ENCODE peak calls at places on chromosomes 6 and 20, in six cellular contexts. D is heart left ventricle, Q is left ventricle myocardium inferior, I is sigmoid colon, Y is uterus, U is stomach. M is an unnamed sample.
A peak's percentile ranks its signal among the peaks of the same experiment; 100 is the strongest.

GRCh38 chr6:101195581-101195980 is 197.9 kb upstream of the GRIK2 start:
- DNase-seq in D (no peak), Q (no peak), I (no peak), Y (no peak), U (no peak), M (no peak)

GRCh38 chr6:21024621-21025020 is 490.4 kb downstream of the CDKAL1 start:
- DNase-seq in D (no peak), Q (no peak), I (no peak), Y (no peak), U (no peak), M (no peak)

GRCh38 chr6:14542670-14543366 is 425.2 kb downstream of the CD83 start:
- DNase-seq in D (peak; percentile 56), Q (no peak), I (no peak), Y (no peak), U (no peak), M (peak; percentile 50)

GRCh38 chr6:48289841-48290240 is 178.8 kb upstream of the PTCHD4 start:
- DNase-seq in D (no peak), Q (no peak), I (no peak), Y (no peak), U (no peak), M (no peak)

GRCh38 chr6:3894535-3895302 is 45.5 kb downstream of the FAM50B start:
- DNase-seq in D (no peak), Q (no peak), I (no peak), Y (no peak), U (no peak), M (no peak)

GRCh38 chr20:63319164-63320040 is 26.4 kb downstream of the COL20A1 start:
- DNase-seq in D (peak; percentile 17), Q (no peak), I (peak; percentile 63), Y (no peak), U (no peak), M (no peak)

GRCh38 chr6:35287671-35288396 is 9.8 kb upstream of the DEF6 start:
- DNase-seq in D (no peak), Q (no peak), I (no peak), Y (no peak), U (no peak), M (no peak)

GRCh38 chr20:47038581-47039560 is 144.2 kb downstream of the EYA2 start:
- DNase-seq in D (no peak), Q (peak; percentile 19), I (no peak), Y (no peak), U (peak; percentile 59), M (no peak)

GRCh38 chr20:5569021-5569420 is 181.2 kb upstream of the SHLD1 start:
- DNase-seq in D (no peak), Q (no peak), I (no peak), Y (no peak), U (no peak), M (peak; percentile 25)

GRCh38 chr6:151806757-151807512 is 547 bp upstream of the ESR1 start:
- DNase-seq in D (no peak), Q (no peak), I (no peak), Y (peak; percentile 18), U (no peak), M (peak; percentile 44)

GRCh38 chr20:53547664-53548239 is 45.9 kb downstream of the ZNF217 start:
- DNase-seq in D (no peak), Q (no peak), I (peak; percentile 50), Y (peak; percentile 35), U (peak; percentile 33), M (peak; percentile 49)

GRCh38 chr20:15759546-15760216 is 813.6 kb downstream of the KIF16B start:
- DNase-seq in D (no peak), Q (no peak), I (no peak), Y (no peak), U (no peak), M (no peak)

DNA sequence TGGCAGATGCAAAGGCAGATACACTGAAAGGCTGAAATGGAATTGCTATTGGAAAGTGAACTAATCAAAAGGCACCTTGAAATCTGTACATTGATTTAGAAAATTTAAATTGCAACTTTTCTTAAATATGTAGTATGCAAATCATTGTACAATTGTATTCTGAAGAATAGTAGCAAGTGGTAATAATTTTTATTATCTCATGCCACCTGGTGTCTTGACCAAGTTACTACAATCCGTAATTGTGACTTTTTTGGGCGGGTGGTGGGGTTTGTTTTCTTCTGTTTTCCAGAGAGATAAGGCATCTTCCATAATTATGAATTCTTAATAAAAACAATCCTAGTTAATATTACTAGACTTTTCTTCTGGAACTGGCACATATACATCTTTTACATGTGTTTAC is 12.5 kb upstream of the BCKDHB start:
- DNase-seq in D (no peak), Q (no peak), I (no peak), Y (no peak), U (no peak), M (no peak)
- TF ChIP-seq CTCF in D (peak; percentile 63), Q (peak; percentile 65), I (peak; percentile 61), Y (peak; percentile 38), U (no peak), M (peak; percentile 68)

DNA sequence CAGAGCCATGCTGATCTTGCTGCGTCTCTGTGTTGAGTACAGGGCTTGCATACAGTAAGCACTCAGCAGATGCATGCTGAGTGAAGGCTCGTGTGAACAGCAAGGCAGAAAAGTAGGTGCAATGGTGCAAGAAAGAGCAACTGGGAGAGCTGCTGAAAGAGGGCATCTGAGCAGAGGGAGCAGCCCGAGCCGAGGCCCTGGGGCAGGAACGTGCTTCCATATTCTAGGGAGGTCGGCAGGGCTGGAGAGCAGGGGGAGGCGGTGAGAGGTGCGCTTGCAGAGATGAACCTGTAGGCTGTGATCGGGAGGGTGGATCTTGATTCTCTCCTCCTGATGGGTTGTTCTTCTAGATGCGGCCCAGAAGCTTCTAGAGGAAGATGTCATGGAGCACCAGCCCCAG is 26.4 kb upstream of the STX16 start:
- DNase-seq in D (no peak), Q (no peak), I (no peak), Y (no peak), U (no peak), M (no peak)
- H3K27ac ChIP-seq in D (no peak overlapping the region), Q (no peak overlapping the region), I (no peak overlapping the region), Y (no peak overlapping the region), U (no peak overlapping the region), M (peak overlapping the region; percentile 64)

GRCh38 chr20:10433623-10434466 is at the start of gene MKKS:
- DNase-seq in D (peak; percentile 95), Q (peak; percentile 93), I (peak; percentile 95), Y (peak; percentile 91), U (peak; percentile 89), M (peak; percentile 93)

GRCh38 chr20:10430704-10431103 is 3.3 kb downstream of the MKKS start:
- DNase-seq in D (no peak), Q (no peak), I (no peak), Y (no peak), U (no peak), M (no peak)

GRCh38 chr20:10433014-10433622 is 904 bp downstream of the MKKS start:
- DNase-seq in D (no peak), Q (no peak), I (no peak), Y (no peak), U (no peak), M (no peak)

GRCh38 chr20:10430000-10430466 is 4.0 kb downstream of the MKKS start:
- DNase-seq in D (no peak), Q (no peak), I (no peak), Y (no peak), U (no peak), M (peak; percentile 76)

GRCh38 chr20:10432079-10432478 is 1.9 kb downstream of the MKKS start:
- DNase-seq in D (no peak), Q (no peak), I (no peak), Y (no peak), U (no peak), M (no peak)
- H3K4me1 ChIP-seq in D (peaks cover 13% of the 10 kb centered on the region), Q (peaks cover 75% of the 10 kb centered on the region), I (peaks cover 52% of the 10 kb centered on the region), Y (no peaks in the 10 kb centered on the region), U (peaks cover 27% of the 10 kb centered on the region), M (peaks cover 17% of the 10 kb centered on the region)

GRCh38 chr6:75205776-75206334 is at the start of gene COL12A1:
- DNase-seq in D (peak; percentile 91), Q (peak; percentile 91), I (peak; percentile 99), Y (peak; percentile 99), U (peak; percentile 80), M (peak; percentile 97)

GRCh38 chr6:75206338-75207210 is 721 bp upstream of the COL12A1 start:
- DNase-seq in D (no peak), Q (no peak), I (peak; percentile 79), Y (peak; percentile 56), U (no peak), M (no peak)

GRCh38 chr6:75204222-75204958 is 1.5 kb downstream of the COL12A1 start:
- DNase-seq in D (peak; percentile 72), Q (peak; percentile 73), I (peak; percentile 93), Y (peak; percentile 86), U (peak; percentile 69), M (peak; percentile 85)

GRCh38 chr6:75203721-75204120 is 2.1 kb downstream of the COL12A1 start:
- DNase-seq in D (no peak), Q (no peak), I (no peak), Y (peak; percentile 34), U (no peak), M (peak; percentile 48)

GRCh38 chr6:75204959-75205775 is 686 bp downstream of the COL12A1 start:
- DNase-seq in D (no peak), Q (no peak), I (peak; percentile 88), Y (peak; percentile 73), U (no peak), M (peak; percentile 72)
- TF ChIP-seq CTCF in D (no peak), Q (no peak), I (no peak), Y (no peak), U (no peak), M (no peak)

DNA sequence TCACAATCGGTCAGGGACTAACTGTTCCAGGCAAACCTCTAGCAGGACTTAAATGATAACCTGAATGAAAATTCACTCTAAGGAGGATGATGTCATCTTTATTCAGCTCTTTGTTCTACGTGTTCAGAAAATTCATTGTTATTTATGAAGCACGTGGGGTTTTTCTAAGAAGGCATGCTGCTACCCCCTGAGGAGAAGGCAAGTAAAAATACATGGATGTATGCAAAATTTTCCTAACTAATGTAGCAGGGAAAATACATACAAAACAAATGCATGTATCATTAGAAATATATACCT is 42.7 kb upstream of the ATXN1 start:
- DNase-seq in D (no peak), Q (no peak), I (no peak), Y (no peak), U (no peak), M (no peak)
- H3K27ac ChIP-seq in D (peak overlapping the region; percentile 81), Q (peak overlapping the region; percentile 88), I (peak overlapping the region; percentile 75), Y (peak overlapping the region; percentile 68), U (peak overlapping the region; percentile 42), M (no peak overlapping the region)